ENCODE peak calls at places on chromosomes 4 and X, in eight cellular contexts. N is ascending aorta; G is stimulated activated CD4-positive, alpha-beta T cell treated with anti-CD3 and anti-CD28 coated beads, Interleukin-2, amount 100 ng/mL, for 24 hours; P is activated naive CD8-positive, alpha-beta T cell treated with anti-CD3 and anti-CD28 coated beads for 36 hours; L is stimulated activated CD8-positive, alpha-beta memory T cell treated with anti-CD3 and anti-CD28 coated beads, Interleukin-7, amount 100 ng/mL, for 24 hours; Y is activated CD8-positive, alpha-beta memory T cell treated with anti-CD3 and anti-CD28 coated beads, Interleukin-2, amount 10 ng/mL, durations not matched to agents 7 days and 5 days; R is Right ventricle myocardium superior; M is Caki2. J is an unnamed sample.

GRCh38 chrX:10615931-10616780 is 4.2 kb downstream of the MID1 start:
- DNase-seq in Y (no peak), L (no peak), R (peak; percentile 34), P (no peak), M (no peak), G (no peak), N (no peak), J (no peak)

GRCh38 chr4:53804719-53805118 is 213.4 kb upstream of the LNX1 start:
- DNase-seq in M (no peak), L (no peak), P (peak; percentile 18), R (peak; percentile 48), Y (peak; percentile 51), N (no peak), G (peak; percentile 17), J (peak; percentile 1)

GRCh38 chr4:110309686-110310085 is 111.3 kb upstream of the ELOVL6 start:
- DNase-seq in M (no peak), N (no peak), L (no peak), Y (no peak), R (no peak), P (no peak), G (no peak), J (no peak)

GRCh38 chr4:110175634-110176033 is 22.8 kb downstream of the ELOVL6 start:
- DNase-seq in G (no peak), R (no peak), Y (no peak), P (no peak), M (no peak), L (no peak), N (no peak), J (no peak)

GRCh38 chrX:119887721-119888425 is 7.8 kb upstream of the AKAP14 start:
- DNase-seq in G (peak; percentile 63), L (peak; percentile 17), M (peak; percentile 30), N (no peak), R (peak; percentile 76), P (peak; percentile 68), Y (peak; percentile 72), J (peak; percentile 34)

GRCh38 chrX:115602729-115603389 is 41.9 kb downstream of the PLS3 start:
- DNase-seq in N (no peak), Y (no peak), L (no peak), G (no peak), R (no peak), M (no peak), P (no peak), J (no peak)

GRCh38 chrX:152637649-152638442 is at the start of gene GABRQ:
- DNase-seq in N (no peak), L (no peak), G (no peak), P (peak; percentile 27), R (peak; percentile 43), M (peak; percentile 64), Y (no peak), J (no peak)

GRCh38 chr4:179719766-179720470 is 2277.7 kb upstream of the AGA start:
- DNase-seq in M (no peak), P (no peak), L (no peak), Y (no peak), N (no peak), G (no peak), R (no peak), J (no peak)

GRCh38 chrX:36963069-36963808 is 44.9 kb upstream of the FAM47C start:
- DNase-seq in G (no peak), Y (no peak), M (no peak), L (no peak), N (no peak), P (no peak), R (no peak), J (no peak)

GRCh38 chr4:104394409-104394813 is 100.3 kb downstream of the CXXC4 start:
- DNase-seq in G (no peak), P (no peak), R (no peak), L (no peak), M (no peak), N (no peak), Y (no peak), J (no peak)

GRCh38 chr4:104425003-104425402 is 69.7 kb downstream of the CXXC4 start:
- DNase-seq in N (no peak), Y (no peak), M (no peak), L (no peak), R (no peak), P (no peak), G (no peak), J (no peak)

GRCh38 chrX:102892103-102892502 is 45.0 kb upstream of the RAB40AL start:
- DNase-seq in P (no peak), R (no peak), G (no peak), M (no peak), L (no peak), Y (no peak), N (no peak), J (no peak)

GRCh38 chr4:34178476-34178875 is 2065.8 kb downstream of the ARAP2 start:
- DNase-seq in R (no peak), Y (no peak), G (no peak), P (no peak), L (no peak), M (no peak), N (no peak), J (no peak)